ENCODE peak calls at places on chromosomes 1 and 21, in ten cellular contexts. I is body of pancreas, Z is MM.1S, X is A673, K is left lung, R is mammary epithelial cell, P is HCT116, T is PC-3, M is transverse colon, O is colonic mucosa. V is an unnamed sample. For H3K9me3, the result is how much of the 10 kb centered on the place peaks cover.

GRCh38 chr1:8836228-8836627 is 18.8 kb upstream of the RERE start:
- DNase-seq in O (no peak), P (no peak), M (no peak), Z (no peak), X (no peak), K (no peak), T (no peak), I (no peak), R (no peak), V (no peak)

GRCh38 chr1:226637147-226637935 is 88.8 kb downstream of the STUM start:
- DNase-seq in X (no peak), R (no peak), M (peak), I (no peak), O (no peak), K (no peak), Z (no peak), P (no peak), T (no peak), V (no peak)

GRCh38 chr1:214846276-214846675 is 236.3 kb upstream of the KCNK2 start:
- DNase-seq in K (no peak), O (no peak), I (no peak), R (no peak), P (no peak), T (no peak), X (no peak), Z (no peak), M (no peak), V (no peak)

GRCh38 chr1:239112092-239112491 is 274.3 kb upstream of the CHRM3 start:
- DNase-seq in T (no peak), P (no peak), O (no peak), K (no peak), M (no peak), I (no peak), R (no peak), Z (no peak), X (no peak), V (no peak)

GRCh38 chr21:14836950-14837349 is 227.8 kb downstream of the NRIP1 start:
- DNase-seq in O (no peak), P (no peak), Z (no peak), I (no peak), R (no peak), T (peak), X (no peak), K (no peak), M (no peak), V (no peak)

GRCh38 chr1:4984841-4985240 is 330.4 kb downstream of the AJAP1 start:
- DNase-seq in Z (no peak), R (no peak), P (no peak), O (no peak), I (no peak), X (no peak), M (no peak), T (no peak), K (no peak), V (no peak)

GRCh38 chr1:72015006-72015405 is 267.3 kb downstream of the NEGR1 start:
- DNase-seq in K (no peak), Z (no peak), I (no peak), P (no peak), T (no peak), M (no peak), X (no peak), R (no peak), O (no peak), V (no peak)

GRCh38 chr1:95742591-95743089 is 508.6 kb downstream of the RWDD3 start:
- DNase-seq in P (peak), M (no peak), O (no peak), I (no peak), K (no peak), Z (peak), X (peak), R (peak), T (peak), V (no peak)

GRCh38 chr1:230913496-230913895 is 45.2 kb upstream of the C1orf198 start:
- DNase-seq in P (no peak), O (no peak), T (peak), R (no peak), X (no peak), M (no peak), I (no peak), K (no peak), Z (no peak), V (no peak)

GRCh38 chr1:62687421-62687902 is 724 bp downstream of the DOCK7 start:
- DNase-seq in Z (peak), I (peak), X (peak), R (peak), O (peak), T (peak), P (no peak), M (no peak), K (peak), V (no peak)

GRCh38 chr21:33976082-33976979 is 60.7 kb upstream of the ATP5PO start:
- DNase-seq in R (peak), T (peak), K (peak), I (no peak), P (no peak), Z (no peak), O (peak), M (peak), X (peak), V (peak)

DNA sequence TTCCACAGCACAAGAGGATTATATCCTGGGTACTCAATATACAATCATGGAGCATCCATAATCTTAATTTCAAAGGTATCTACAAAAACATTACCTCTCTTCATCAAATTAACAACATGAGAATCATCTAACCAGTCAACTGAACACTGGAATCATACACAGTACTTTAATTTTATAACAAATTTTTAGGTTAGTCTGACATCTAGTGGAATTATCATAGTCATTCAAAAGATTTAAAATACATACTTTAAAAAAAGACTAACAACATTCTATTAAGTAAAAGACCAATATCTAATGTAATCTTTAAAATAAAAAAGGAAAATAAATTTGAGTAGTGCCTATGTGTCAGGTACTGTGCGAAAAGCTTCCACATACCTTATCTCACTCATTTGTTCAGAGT is 16.8 kb upstream of the SH3GLB1 start:
- DNase-seq in K (no peak), X (peak), Z (no peak), I (no peak), R (no peak), T (peak), M (no peak), P (no peak), O (no peak), V (no peak)
- TF ChIP-seq CTCF in K (no peak), X (no peak), Z (peak), I (no peak), R (peak), T (peak), M (no peak), P (no peak), O (no peak), V (peak)

GRCh38 chr1:82492168-82492567 is 691.4 kb downstream of the ADGRL2 start:
- DNase-seq in I (no peak), O (no peak), X (no peak), Z (no peak), M (no peak), K (no peak), R (no peak), T (no peak), P (no peak), V (no peak)
- H3K9me3 ChIP-seq in I (under half), O (under half), X (under half), Z (under half), M (under half), K (under half), R (under half), T (under half), P (under half), V (under half)

DNA sequence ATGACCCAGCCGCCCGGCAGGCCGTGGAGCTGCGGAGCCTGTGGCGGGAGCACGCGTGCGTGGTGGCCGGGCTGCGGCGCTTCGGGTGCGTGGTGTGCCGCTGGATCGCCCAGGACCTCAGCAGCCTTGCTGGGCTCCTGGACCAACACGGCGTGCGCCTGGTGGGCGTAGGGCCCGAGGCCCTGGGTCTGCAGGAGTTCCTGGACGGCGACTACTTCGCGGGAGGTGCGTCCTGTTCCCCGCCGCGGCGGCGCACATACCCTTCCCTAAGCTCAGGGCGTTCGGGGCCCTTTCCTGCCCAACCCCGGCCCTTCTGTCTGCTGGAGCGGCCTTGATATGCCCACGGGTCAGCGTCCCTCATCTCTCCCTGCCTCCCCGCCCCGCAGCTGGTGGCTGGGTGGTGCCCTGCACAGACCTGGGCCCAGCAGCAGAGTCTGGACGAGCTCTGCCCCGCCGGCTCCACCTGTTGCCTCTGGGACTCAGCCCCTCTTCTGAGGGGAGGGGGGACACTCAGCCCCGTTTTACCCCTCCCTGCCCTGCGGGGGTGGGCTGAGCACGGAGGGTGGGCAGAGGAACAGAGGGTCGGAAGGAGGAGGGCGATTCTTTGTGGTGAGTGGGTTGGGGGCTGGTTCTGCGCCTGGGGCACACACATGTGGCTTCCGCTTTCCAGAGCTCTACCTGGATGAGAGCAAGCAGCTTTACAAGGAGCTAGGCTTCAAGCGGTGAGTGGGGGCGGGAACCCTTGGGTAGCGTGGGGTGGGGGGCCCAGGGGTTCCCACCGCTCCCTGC is 688 bp downstream of the PRXL2B start:
- DNase-seq in Z (peak), X (no peak), K (no peak), R (peak), M (peak), P (no peak), T (peak), O (peak), I (peak), V (no peak)
- H3K27ac ChIP-seq in Z (no peak), X (peak), K (peak), R (no peak), M (peak), P (peak), T (no peak), O (peak), I (peak), V (peak)

GRCh38 chr21:28793043-28793442 is 199.6 kb downstream of the LTN1 start:
- DNase-seq in P (no peak), R (no peak), X (no peak), O (no peak), K (no peak), I (no peak), M (no peak), T (peak), Z (no peak), V (no peak)
- TF ChIP-seq CTCF in P (no peak), R (peak), X (peak), O (no peak), K (no peak), I (no peak), M (peak), T (peak), Z (no peak), V (no peak)

GRCh38 chr1:2908081-2908480 is 106.6 kb upstream of the TTC34 start:
- DNase-seq in K (no peak), R (no peak), Z (no peak), T (no peak), P (no peak), O (no peak), I (no peak), X (no peak), M (no peak), V (no peak)
- H3K9me3 ChIP-seq in K (under half), R (half or more), Z (under half), T (under half), P (under half), O (under half), I (under half), X (under half), M (under half), V (under half)

DNA sequence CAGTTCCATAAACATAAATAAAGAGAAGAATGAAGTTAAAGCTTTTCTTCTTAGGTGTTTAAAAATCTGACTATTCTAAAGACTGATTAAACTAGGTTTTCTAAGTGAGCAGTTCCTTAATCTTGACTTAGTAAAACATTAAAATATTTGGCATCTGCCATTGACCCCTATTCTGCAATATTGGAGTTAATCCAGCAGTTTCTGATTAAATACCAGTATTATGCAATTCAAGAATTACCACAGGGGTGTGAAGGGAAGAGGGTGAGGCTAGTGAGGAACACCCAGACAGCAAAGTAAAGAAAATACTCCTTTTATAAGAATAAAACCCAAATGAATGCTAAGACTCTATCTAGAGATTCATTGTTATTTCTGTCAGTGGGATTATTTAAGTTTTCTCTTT is 40.9 kb downstream of the CLIC4 start:
- DNase-seq in X (no peak), R (peak), I (no peak), K (no peak), O (no peak), M (no peak), Z (no peak), T (no peak), P (no peak), V (no peak)
- H3K27ac ChIP-seq in X (no peak), R (no peak), I (peak), K (peak), O (no peak), M (no peak), Z (no peak), T (no peak), P (no peak), V (no peak)

GRCh38 chr1:108953452-108953851 is 9.8 kb downstream of the CLCC1 start:
- DNase-seq in Z (no peak), K (no peak), R (no peak), T (no peak), O (no peak), P (no peak), M (no peak), X (no peak), I (no peak), V (no peak)
- TF ChIP-seq CTCF in Z (no peak), K (no peak), R (no peak), T (no peak), O (no peak), P (no peak), M (no peak), X (no peak), I (no peak), V (no peak)

GRCh38 chr21:38221594-38221993 is 35.2 kb upstream of the KCNJ15 start:
- DNase-seq in Z (no peak), K (no peak), X (no peak), O (no peak), I (no peak), T (no peak), R (peak), M (no peak), P (no peak), V (no peak)

GRCh38 chr21:38229260-38229877 is 27.4 kb upstream of the KCNJ15 start:
- DNase-seq in T (peak), K (no peak), I (no peak), Z (no peak), P (no peak), X (no peak), M (no peak), R (peak), O (peak), V (no peak)

GRCh38 chr21:38228115-38228514 is 28.7 kb upstream of the KCNJ15 start:
- DNase-seq in T (peak), K (no peak), R (peak), O (peak), P (no peak), Z (no peak), X (no peak), I (peak), M (no peak), V (no peak)

GRCh38 chr21:38223893-38224540 is 32.8 kb upstream of the KCNJ15 start:
- DNase-seq in O (peak), P (peak), T (peak), Z (no peak), M (no peak), R (peak), K (no peak), I (no peak), X (peak), V (no peak)

GRCh38 chr21:38227401-38227800 is 29.4 kb upstream of the KCNJ15 start:
- DNase-seq in Z (no peak), M (no peak), T (no peak), X (no peak), R (peak), I (no peak), O (no peak), P (no peak), K (no peak), V (no peak)
- H3K9me3 ChIP-seq in Z (under half), M (half or more), T (half or more), X (under half), R (under half), I (under half), O (under half), P (under half), K (half or more), V (under half)

GRCh38 chr1:205519541-205520131 is 15.2 kb downstream of the CDK18 start:
- DNase-seq in T (no peak), R (no peak), Z (no peak), P (no peak), I (no peak), M (peak), K (no peak), X (peak), O (peak), V (no peak)
- H3K27ac ChIP-seq in T (no peak), R (no peak), Z (no peak), P (no peak), I (no peak), M (no peak), K (no peak), X (peak), O (no peak), V (no peak)

V was measured in CD8-positive, alpha-beta T cell.